ENCODE peak calls at places on chromosomes 3 and 15, in eight cellular contexts. T, F, K, J, W, B, A and X are unnamed samples.

GRCh38 chr3:128297401-128298138 is 144.3 kb downstream of the EEFSEC start:
- DNase-seq in K (no peak), W (peak; percentile 64), T (no peak), F (no peak), B (peak; percentile 58), A (no peak), J (peak; percentile 82), X (no peak)

GRCh38 chr3:161371441-161372320 is at the start of gene SPTSSB:
- DNase-seq in F (peak; percentile 43), K (no peak), B (peak; percentile 19), W (peak; percentile 53), J (no peak), T (no peak), A (peak; percentile 14), X (peak; percentile 75)

GRCh38 chr3:44208568-44208967 is 33.1 kb upstream of the TOPAZ1 start:
- DNase-seq in F (no peak), K (no peak), T (no peak), W (no peak), A (no peak), J (no peak), B (no peak), X (no peak)

GRCh38 chr3:72413228-72413627 is 435.0 kb downstream of the SHQ1 start:
- DNase-seq in J (peak; percentile 15), W (no peak), F (no peak), K (no peak), T (peak; percentile 90), A (no peak), B (no peak), X (no peak)

GRCh38 chr3:69948246-69948862 is 51.2 kb upstream of the SAMMSON start:
- DNase-seq in W (no peak), B (peak; percentile 47), K (no peak), A (no peak), F (no peak), J (no peak), T (peak; percentile 74), X (no peak)

GRCh38 chr3:41688595-41689380 is 273.1 kb downstream of the ULK4 start:
- DNase-seq in K (no peak), W (no peak), F (no peak), B (peak; percentile 86), A (no peak), T (no peak), J (no peak), X (no peak)

GRCh38 chr3:115713247-115713646 is 89.9 kb downstream of the GAP43 start:
- DNase-seq in F (no peak), B (no peak), W (peak; percentile 82), A (no peak), K (no peak), T (no peak), J (no peak), X (peak; percentile 97)

GRCh38 chr3:54176106-54176505 is 53.8 kb downstream of the CACNA2D3 start:
- DNase-seq in A (no peak), B (peak; percentile 25), J (no peak), T (no peak), W (no peak), F (no peak), K (no peak), X (no peak)

GRCh38 chr3:120089089-120089488 is 5.2 kb downstream of the GSK3B start:
- DNase-seq in W (no peak), J (no peak), F (no peak), B (no peak), K (no peak), T (no peak), A (no peak), X (no peak)

GRCh38 chr3:18946524-18946923 is 201.8 kb upstream of the KCNH8 start:
- DNase-seq in T (no peak), K (no peak), J (peak; percentile 27), W (no peak), B (no peak), A (no peak), F (no peak), X (no peak)

GRCh38 chr15:85540085-85540797 is 159.8 kb downstream of the AKAP13 start:
- DNase-seq in W (no peak), B (no peak), F (no peak), K (no peak), A (no peak), J (no peak), T (no peak), X (no peak)

GRCh38 chr3:195033531-195034091 is 237.3 kb downstream of the XXYLT1 start:
- DNase-seq in W (peak; percentile 62), K (no peak), J (no peak), B (no peak), F (no peak), A (no peak), T (no peak), X (peak; percentile 18)